ENCODE peak calls at places on chromosome 4, in four cellular contexts. H is CD8-positive, alpha-beta memory T cell; L is NCI-H146; W is T-helper 1 cell. E is an unnamed sample.

GRCh38 chr4:6022607-6023288 is 4.5 kb upstream of the C4orf50 start:
- DNase-seq in H (no peak), L (no peak), W (no peak), E (no peak)

GRCh38 chr4:94228488-94229216 is 21.0 kb downstream of the SMARCAD1 start:
- DNase-seq in H (no peak), L (no peak), W (no peak), E (no peak)

GRCh38 chr4:106746451-106746850 is 289.7 kb downstream of the DKK2 start:
- DNase-seq in H (no peak), L (no peak), W (no peak), E (no peak)

GRCh38 chr4:154714339-154715040 is 29.3 kb upstream of the LRAT start:
- DNase-seq in H (no peak), L (no peak), W (no peak), E (no peak)

GRCh38 chr4:186019264-186019663 is 49.7 kb upstream of the TLR3 start:
- DNase-seq in H (no peak), L (no peak), W (no peak), E (no peak)

GRCh38 chr4:119861731-119862130 is 204.9 kb downstream of the MAD2L1 start:
- DNase-seq in H (no peak), L (no peak), W (no peak), E (no peak)

GRCh38 chr4:55312491-55313101 is 33.4 kb upstream of the SRD5A3 start:
- DNase-seq in H (peak), L (no peak), W (peak), E (peak)

GRCh38 chr4:144174401-144175067 is 34.0 kb upstream of the GYPA start:
- DNase-seq in H (peak), L (peak), W (peak), E (peak)

GRCh38 chr4:139144161-139144859 is 32.7 kb downstream of the ELF2 start:
- DNase-seq in H (no peak), L (no peak), W (no peak), E (no peak)

GRCh38 chr4:124318292-124318691 is 394.2 kb downstream of the ANKRD50 start:
- DNase-seq in H (no peak), L (peak), W (no peak), E (no peak)

GRCh38 chr4:68905598-68906237 is 45.9 kb downstream of the UGT2A3 start:
- DNase-seq in H (no peak), L (peak), W (no peak), E (peak)

GRCh38 chr4:128986019-128986418 is 107.3 kb downstream of the SCLT1 start:
- DNase-seq in H (no peak), L (no peak), W (no peak), E (no peak)

GRCh38 chr4:8739357-8739756 is 132.3 kb downstream of the HMX1 start:
- DNase-seq in H (no peak), L (no peak), W (no peak), E (no peak)

GRCh38 chr4:148962539-148963290 is 520.5 kb upstream of the NR3C2 start:
- DNase-seq in H (no peak), L (no peak), W (no peak), E (no peak)

GRCh38 chr4:118076958-118077766 is 42.9 kb downstream of the NDST3 start:
- DNase-seq in H (no peak), L (peak), W (peak), E (peak)

GRCh38 chr4:85398276-85398675 is 76.7 kb upstream of the ARHGAP24 start:
- DNase-seq in H (no peak), L (no peak), W (no peak), E (no peak)

GRCh38 chr4:183637461-183637860 is 21.5 kb downstream of the RWDD4 start:
- DNase-seq in H (no peak), L (no peak), W (peak), E (no peak)

GRCh38 chr4:65007841-65008439 is 598.7 kb upstream of the TECRL start:
- DNase-seq in H (no peak), L (peak), W (no peak), E (peak)

E was measured in Caco-2.